ENCODE peak calls at places on chromosomes 6 and 20, in five cellular contexts. I, U, X, F and L are unnamed samples.

GRCh38 chr6:163945813-163946212 is 531.3 kb downstream of the QKI start:
- DNase-seq in I (no peak), U (no peak), X (no peak), F (no peak), L (no peak)

GRCh38 chr6:73285674-73286283 is 22.8 kb upstream of the KHDC1 start:
- DNase-seq in I (no peak), U (peak; percentile 79), X (no peak), F (no peak), L (no peak)

GRCh38 chr20:6029538-6029937 is 24.3 kb downstream of the LRRN4 start:
- DNase-seq in I (no peak), U (peak; percentile 81), X (no peak), F (no peak), L (no peak)

GRCh38 chr6:49499121-49499520 is 602 bp upstream of the GLYATL3 start:
- DNase-seq in I (no peak), U (no peak), X (no peak), F (no peak), L (no peak)

GRCh38 chr6:31011153-31011552 is 879 bp downstream of the MUC22 start:
- DNase-seq in I (no peak), U (no peak), X (no peak), F (no peak), L (no peak)

GRCh38 chr6:36422714-36423100 is 19.9 kb downstream of the PXT1 start:
- DNase-seq in I (no peak), U (no peak), X (no peak), F (no peak), L (no peak)

GRCh38 chr6:158605266-158605878 is 39.2 kb downstream of the DYNLT1 start:
- DNase-seq in I (no peak), U (peak; percentile 82), X (peak; percentile 72), F (peak; percentile 68), L (peak; percentile 79)

GRCh38 chr6:98986216-98986615 is 38.5 kb upstream of the FBXL4 start:
- DNase-seq in I (no peak), U (no peak), X (no peak), F (no peak), L (no peak)

GRCh38 chr6:20915626-20916025 is 381.4 kb downstream of the CDKAL1 start:
- DNase-seq in I (no peak), U (no peak), X (no peak), F (no peak), L (no peak)

GRCh38 chr6:4612636-4613171 is 163.5 kb upstream of the CDYL start:
- DNase-seq in I (no peak), U (peak; percentile 95), X (no peak), F (peak; percentile 35), L (no peak)

GRCh38 chr6:161228096-161228495 is 45.8 kb downstream of the AGPAT4 start:
- DNase-seq in I (no peak), U (peak; percentile 85), X (no peak), F (peak; percentile 57), L (no peak)

GRCh38 chr6:148945311-148946021 is 198.6 kb downstream of the UST start:
- DNase-seq in I (no peak), U (peak; percentile 39), X (no peak), F (no peak), L (no peak)

GRCh38 chr6:119340766-119341487 is 8.6 kb downstream of the MAN1A1 start:
- DNase-seq in I (no peak), U (no peak), X (no peak), F (no peak), L (no peak)

GRCh38 chr6:32095338-32096086 is 13.6 kb downstream of the TNXB start:
- DNase-seq in I (no peak), U (no peak), X (no peak), F (peak; percentile 54), L (no peak)
- TF ChIP-seq CTCF in I (no peak), U (no peak), X (no peak), F (no peak), L (no peak)

GRCh38 chr6:137590684-137591083 is 96.5 kb upstream of the OLIG3 start:
- DNase-seq in I (no peak), U (no peak), X (no peak), F (no peak), L (no peak)

GRCh38 chr6:137588472-137588871 is 94.3 kb upstream of the OLIG3 start:
- DNase-seq in I (no peak), U (no peak), X (no peak), F (no peak), L (no peak)

GRCh38 chr6:137589067-137589848 is 95.1 kb upstream of the OLIG3 start:
- DNase-seq in I (no peak), U (peak; percentile 65), X (no peak), F (no peak), L (peak; percentile 62)
- TF ChIP-seq CTCF in I (no peak), U (peak; percentile 62), X (peak; percentile 29), F (no peak), L (peak; percentile 62)

GRCh38 chr6:170038251-170038650 is 252.6 kb downstream of the DLL1 start:
- DNase-seq in I (no peak), U (no peak), X (no peak), F (no peak), L (no peak)
- TF ChIP-seq CTCF in I (no peak), U (no peak), X (no peak), F (no peak), L (no peak)

GRCh38 chr6:144148891-144149290 is 1.4 kb upstream of the STX11 start:
- DNase-seq in I (no peak), U (peak; percentile 83), X (no peak), F (no peak), L (no peak)

GRCh38 chr6:144151010-144151727 is 852 bp downstream of the STX11 start:
- DNase-seq in I (no peak), U (no peak), X (no peak), F (no peak), L (peak; percentile 58)

GRCh38 chr6:144150673-144151009 is 324 bp downstream of the STX11 start:
- DNase-seq in I (no peak), U (peak; percentile 21), X (no peak), F (no peak), L (peak; percentile 27)

GRCh38 chr6:144149558-144149893 is 791 bp upstream of the STX11 start:
- DNase-seq in I (no peak), U (no peak), X (no peak), F (no peak), L (no peak)

DNA sequence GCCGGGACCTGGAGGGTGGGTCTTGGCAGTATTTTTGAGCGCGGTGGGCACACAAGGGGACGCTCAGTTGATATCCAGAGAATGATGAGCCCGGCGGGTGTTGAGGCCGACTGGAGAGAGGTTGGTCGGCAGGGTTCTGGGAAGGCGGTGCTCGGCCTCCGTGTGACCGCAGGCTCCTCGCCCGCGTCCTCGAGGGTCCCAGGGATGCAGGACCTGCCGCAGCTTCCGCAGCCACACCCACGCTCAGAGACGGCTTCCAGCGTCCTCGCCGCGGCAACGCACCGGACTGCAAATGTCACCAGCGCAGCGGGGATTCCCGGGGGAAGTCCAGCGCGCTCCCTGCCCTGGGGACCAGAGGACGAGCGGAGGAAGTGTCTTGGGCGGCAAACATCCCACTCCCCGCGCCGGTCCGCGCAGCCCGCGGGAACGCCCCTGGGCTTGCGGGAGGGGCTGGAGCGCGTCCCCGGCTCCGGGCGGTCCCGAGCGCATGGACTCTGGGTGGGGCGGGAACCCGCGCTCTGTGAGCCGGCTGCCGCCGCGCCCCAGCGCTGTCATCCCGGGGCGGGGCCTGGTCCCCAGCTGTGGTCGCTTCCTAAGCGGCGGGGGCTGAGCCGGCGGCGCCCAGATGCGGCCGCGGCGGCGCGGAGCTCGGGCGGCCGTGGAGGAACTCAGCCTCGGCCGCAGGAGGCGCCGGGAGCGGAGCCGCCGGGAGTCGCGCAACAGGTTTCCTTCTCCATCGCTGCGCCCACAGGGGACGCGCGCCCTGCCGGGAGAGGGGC is at the start of gene STX11:
- DNase-seq in I (peak; percentile 81), U (peak; percentile 48), X (peak; percentile 79), F (no peak), L (peak; percentile 86)
- TF ChIP-seq CTCF in I (no peak), U (no peak), X (no peak), F (no peak), L (no peak)